ENCODE peak calls at places on chromosomes 6 and 20, in ten cellular contexts. E is GM03348, O is endothelial cell, D is GM23248, B is fibroblast of mammary gland, Q is HTR-8/SVneo, F is sciatic nerve, L is Caki2, V is putamen, Y is KG1. X is an unnamed sample.

GRCh38 chr6:388202-388903 is 3.2 kb upstream of the IRF4 start:
- DNase-seq in E (no peak), O (no peak), D (no peak), B (peak; percentile 64), Q (no peak), F (no peak), L (no peak), V (no peak), Y (no peak), X (no peak)

GRCh38 chr6:157332813-157333212 is 9.5 kb upstream of the TMEM242 start:
- DNase-seq in E (no peak), O (no peak), D (no peak), B (no peak), Q (no peak), F (no peak), L (no peak), V (no peak), Y (no peak), X (no peak)

GRCh38 chr6:158627940-158628211 is 16.7 kb downstream of the DYNLT1 start:
- DNase-seq in E (no peak), O (no peak), D (no peak), B (no peak), Q (no peak), F (no peak), L (no peak), V (no peak), Y (no peak), X (no peak)

GRCh38 chr6:101668496-101668895 is 275.0 kb downstream of the GRIK2 start:
- DNase-seq in E (no peak), O (no peak), D (peak; percentile 19), B (no peak), Q (no peak), F (no peak), L (no peak), V (peak; percentile 7), Y (no peak), X (no peak)

GRCh38 chr6:15620616-15621015 is 42.2 kb downstream of the DTNBP1 start:
- DNase-seq in E (no peak), O (no peak), D (no peak), B (no peak), Q (no peak), F (no peak), L (no peak), V (no peak), Y (no peak), X (no peak)

GRCh38 chr20:51402201-51402600 is 140.3 kb downstream of the NFATC2 start:
- DNase-seq in E (no peak), O (no peak), D (no peak), B (no peak), Q (no peak), F (no peak), L (no peak), V (no peak), Y (no peak), X (no peak)

GRCh38 chr6:92892626-92893025 is 526.7 kb downstream of the EPHA7 start:
- DNase-seq in E (no peak), O (no peak), D (no peak), B (no peak), Q (no peak), F (no peak), L (no peak), V (no peak), Y (no peak), X (no peak)

GRCh38 chr6:128337619-128338018 is 182.8 kb downstream of the PTPRK start:
- DNase-seq in E (no peak), O (no peak), D (peak; percentile 15), B (peak; percentile 41), Q (no peak), F (no peak), L (no peak), V (no peak), Y (no peak), X (no peak)

GRCh38 chr6:129555206-129555832 is 154.7 kb downstream of the ARHGAP18 start:
- DNase-seq in E (no peak), O (no peak), D (no peak), B (peak; percentile 59), Q (no peak), F (no peak), L (no peak), V (no peak), Y (no peak), X (peak; percentile 76)

GRCh38 chr6:5260111-5260620 is 584 bp downstream of the LYRM4 start:
- DNase-seq in E (peak; percentile 70), O (peak; percentile 58), D (peak; percentile 78), B (peak; percentile 51), Q (peak; percentile 54), F (peak; percentile 74), L (peak; percentile 70), V (peak; percentile 58), Y (peak; percentile 71), X (peak; percentile 70)

GRCh38 chr20:6579824-6580223 is 187.7 kb upstream of the BMP2 start:
- DNase-seq in E (no peak), O (no peak), D (no peak), B (no peak), Q (no peak), F (no peak), L (no peak), V (no peak), Y (no peak), X (no peak)

GRCh38 chr6:88377976-88378580 is 211.9 kb upstream of the CNR1 start:
- DNase-seq in E (no peak), O (no peak), D (no peak), B (no peak), Q (no peak), F (no peak), L (no peak), V (no peak), Y (no peak), X (no peak)

GRCh38 chr6:9404351-9405146 is 969.2 kb upstream of the SLC35B3 start:
- DNase-seq in E (no peak), O (no peak), D (peak; percentile 15), B (peak; percentile 28), Q (no peak), F (no peak), L (no peak), V (no peak), Y (no peak), X (no peak)

GRCh38 chr6:46511320-46511719 is 20.1 kb upstream of the RCAN2 start:
- DNase-seq in E (no peak), O (no peak), D (no peak), B (no peak), Q (no peak), F (no peak), L (no peak), V (no peak), Y (no peak), X (no peak)

GRCh38 chr6:158475344-158476302 is 84.3 kb upstream of the TMEM181 start:
- DNase-seq in E (peak; percentile 59), O (no peak), D (peak; percentile 78), B (peak; percentile 60), Q (peak; percentile 41), F (no peak), L (peak; percentile 86), V (peak; percentile 72), Y (no peak), X (peak; percentile 17)

GRCh38 chr6:85008311-85009015 is 244.1 kb upstream of the TBX18 start:
- DNase-seq in E (peak; percentile 31), O (no peak), D (peak; percentile 77), B (peak; percentile 91), Q (no peak), F (no peak), L (no peak), V (no peak), Y (no peak), X (no peak)

GRCh38 chr20:44780226-44780625 is 30.1 kb downstream of the RIMS4 start:
- DNase-seq in E (peak; percentile 72), O (peak; percentile 73), D (peak; percentile 73), B (peak; percentile 58), Q (peak; percentile 83), F (no peak), L (peak; percentile 45), V (no peak), Y (no peak), X (no peak)

GRCh38 chr6:35468980-35469710 is 944 bp downstream of the RPL10A start:
- DNase-seq in E (no peak), O (no peak), D (peak; percentile 50), B (no peak), Q (no peak), F (no peak), L (no peak), V (no peak), Y (no peak), X (no peak)

GRCh38 chr20:56422824-56423189 is 10.7 kb downstream of the CASS4 start:
- DNase-seq in E (no peak), O (no peak), D (peak; percentile 24), B (no peak), Q (no peak), F (no peak), L (no peak), V (no peak), Y (no peak), X (no peak)

GRCh38 chr6:170378502-170378901 is 71.9 kb downstream of the FAM120B start:
- DNase-seq in E (no peak), O (peak; percentile 55), D (no peak), B (no peak), Q (no peak), F (no peak), L (no peak), V (no peak), Y (no peak), X (no peak)

GRCh38 chr6:129212081-129212480 is 329.1 kb downstream of the LAMA2 start:
- DNase-seq in E (peak; percentile 60), O (no peak), D (peak; percentile 56), B (no peak), Q (no peak), F (no peak), L (no peak), V (no peak), Y (no peak), X (no peak)

GRCh38 chr6:133359256-133359655 is 118.1 kb downstream of the EYA4 start:
- DNase-seq in E (no peak), O (no peak), D (no peak), B (no peak), Q (no peak), F (no peak), L (no peak), V (no peak), Y (no peak), X (no peak)

GRCh38 chr6:97594834-97595233 is 311.8 kb upstream of the MMS22L start:
- DNase-seq in E (peak; percentile 47), O (no peak), D (peak; percentile 84), B (peak; percentile 34), Q (peak; percentile 1), F (no peak), L (peak; percentile 14), V (peak; percentile 29), Y (no peak), X (no peak)

GRCh38 chr6:8059129-8059528 is 5.1 kb downstream of the BLOC1S5 start:
- DNase-seq in E (peak; percentile 45), O (no peak), D (peak; percentile 73), B (peak; percentile 67), Q (no peak), F (no peak), L (peak; percentile 34), V (no peak), Y (no peak), X (no peak)

GRCh38 chr6:108671790-108672189 is 111.1 kb downstream of the FOXO3 start:
- DNase-seq in E (no peak), O (no peak), D (no peak), B (no peak), Q (no peak), F (no peak), L (no peak), V (no peak), Y (no peak), X (no peak)

GRCh38 chr20:10110151-10110550 is 75.4 kb downstream of the ANKEF1 start:
- DNase-seq in E (no peak), O (no peak), D (peak; percentile 44), B (peak; percentile 61), Q (no peak), F (no peak), L (no peak), V (no peak), Y (no peak), X (no peak)

GRCh38 chr6:68891419-68891818 is 256.3 kb downstream of the ADGRB3 start:
- DNase-seq in E (no peak), O (no peak), D (peak; percentile 4), B (peak; percentile 16), Q (no peak), F (no peak), L (no peak), V (no peak), Y (no peak), X (no peak)

GRCh38 chr20:34798871-34799270 is 26.6 kb downstream of the NCOA6 start:
- DNase-seq in E (no peak), O (no peak), D (no peak), B (no peak), Q (no peak), F (no peak), L (no peak), V (no peak), Y (no peak), X (no peak)

X was measured in SK-N-DZ.